ENCODE peak calls at places on chromosomes 11 and 22, in eight cellular contexts. C is body of pancreas, J is Peyer's patch, X is vagina, K is NB4, O is sigmoid colon, L is A549, R is right lobe of liver. E is an unnamed sample.

GRCh38 chr11:3134218-3134621 is 30.9 kb downstream of the OSBPL5 start:
- DNase-seq in C (no peak), J (no peak), X (no peak), K (no peak), O (peak), L (no peak), R (peak), E (no peak)

GRCh38 chr11:96508861-96509260 is 119.0 kb downstream of the JRKL start:
- DNase-seq in C (no peak), J (no peak), X (no peak), K (no peak), O (no peak), L (no peak), R (no peak), E (no peak)

GRCh38 chr22:44723801-44724200 is 21.8 kb downstream of the PRR5 start:
- DNase-seq in C (no peak), J (no peak), X (no peak), K (peak), O (no peak), L (peak), R (no peak), E (peak)

GRCh38 chr11:2775626-2776350 is 76.0 kb upstream of the KCNQ1OT1 start:
- DNase-seq in C (no peak), J (peak), X (peak), K (no peak), O (peak), L (no peak), R (peak), E (no peak)

GRCh38 chr11:102757823-102758549 is 22.4 kb downstream of the MMP10 start:
- DNase-seq in C (no peak), J (no peak), X (no peak), K (peak), O (no peak), L (no peak), R (no peak), E (no peak)

GRCh38 chr11:116357769-116358544 is 414.8 kb downstream of the BUD13 start:
- DNase-seq in C (no peak), J (peak), X (no peak), K (peak), O (no peak), L (peak), R (no peak), E (peak)

GRCh38 chr11:10303558-10304363 is 1.1 kb upstream of the ADM start:
- DNase-seq in C (peak), J (peak), X (no peak), K (peak), O (no peak), L (peak), R (peak), E (peak)

GRCh38 chr11:57776101-57776511 is 14.5 kb downstream of the CTNND1 start:
- DNase-seq in C (no peak), J (no peak), X (no peak), K (no peak), O (no peak), L (no peak), R (no peak), E (no peak)

GRCh38 chr11:72354356-72355115 is 79.8 kb downstream of the CLPB start:
- DNase-seq in C (no peak), J (no peak), X (no peak), K (no peak), O (no peak), L (peak), R (no peak), E (no peak)

GRCh38 chr11:69867076-69868002 is 48.1 kb upstream of the FGF3 start:
- DNase-seq in C (peak), J (peak), X (no peak), K (no peak), O (no peak), L (no peak), R (peak), E (no peak)

GRCh38 chr11:91907225-91907624 is 317.4 kb upstream of the FAT3 start:
- DNase-seq in C (no peak), J (no peak), X (no peak), K (no peak), O (no peak), L (no peak), R (no peak), E (no peak)

GRCh38 chr11:62602141-62603071 is 741 bp upstream of the MTA2 start:
- DNase-seq in C (peak), J (peak), X (no peak), K (no peak), O (peak), L (peak), R (peak), E (peak)
- TF ChIP-seq POLR2A in C (no peak), J (no peak), X (no peak), K (no peak), O (no peak), L (no peak), R (no peak), E (no peak)

GRCh38 chr11:43360361-43361032 is 1.8 kb downstream of the TTC17 start:
- DNase-seq in C (no peak), J (no peak), X (no peak), K (peak), O (no peak), L (no peak), R (no peak), E (peak)

GRCh38 chr11:43358308-43358669 is 431 bp upstream of the TTC17 start:
- DNase-seq in C (no peak), J (no peak), X (no peak), K (no peak), O (no peak), L (no peak), R (no peak), E (peak)

GRCh38 chr11:43359432-43359818 is 705 bp downstream of the TTC17 start:
- DNase-seq in C (no peak), J (no peak), X (no peak), K (no peak), O (no peak), L (peak), R (no peak), E (peak)

GRCh38 chr11:43354311-43354710 is 4.4 kb upstream of the TTC17 start:
- DNase-seq in C (no peak), J (no peak), X (no peak), K (no peak), O (no peak), L (no peak), R (no peak), E (no peak)

GRCh38 chr11:43358670-43359431 is at the start of gene TTC17:
- DNase-seq in C (peak), J (peak), X (peak), K (peak), O (peak), L (peak), R (peak), E (peak)
- TF ChIP-seq POLR2A in C (peak), J (peak), X (no peak), K (peak), O (peak), L (peak), R (peak), E (peak)

DNA sequence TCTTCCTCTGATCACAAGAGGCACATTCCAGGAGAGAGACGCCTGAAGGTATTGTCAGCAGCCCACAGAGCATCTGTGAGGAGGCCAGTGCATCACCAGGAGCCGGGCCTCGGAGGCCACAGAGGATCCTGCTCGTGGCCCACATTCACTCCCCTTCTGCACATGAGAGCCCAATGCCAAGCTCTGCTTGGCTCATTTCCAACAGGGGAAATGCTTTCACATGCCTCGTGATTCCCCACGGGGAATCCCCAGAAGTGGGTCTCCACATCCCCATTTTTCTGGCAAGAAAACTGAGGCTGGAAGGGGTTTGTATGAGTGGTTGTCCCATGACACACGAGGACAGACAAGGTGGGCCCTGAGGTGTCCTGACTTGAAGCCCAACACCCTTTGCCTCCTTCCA is 34.4 kb downstream of the TP53I11 start:
- DNase-seq in C (no peak), J (no peak), X (no peak), K (no peak), O (no peak), L (no peak), R (no peak), E (no peak)
- TF ChIP-seq POLR2A in C (no peak), J (no peak), X (no peak), K (no peak), O (no peak), L (no peak), R (no peak), E (no peak)

GRCh38 chr11:43648888-43649287 is 31.6 kb upstream of the HSD17B12 start:
- DNase-seq in C (no peak), J (no peak), X (no peak), K (no peak), O (no peak), L (no peak), R (no peak), E (no peak)

GRCh38 chr11:43646767-43647166 is 33.8 kb upstream of the HSD17B12 start:
- DNase-seq in C (no peak), J (no peak), X (no peak), K (no peak), O (no peak), L (no peak), R (no peak), E (no peak)

GRCh38 chr11:43639920-43640319 is 40.6 kb upstream of the HSD17B12 start:
- DNase-seq in C (no peak), J (no peak), X (no peak), K (no peak), O (no peak), L (no peak), R (no peak), E (no peak)

GRCh38 chr11:43644626-43645299 is 35.8 kb upstream of the HSD17B12 start:
- DNase-seq in C (no peak), J (no peak), X (no peak), K (peak), O (no peak), L (no peak), R (no peak), E (peak)

DNA sequence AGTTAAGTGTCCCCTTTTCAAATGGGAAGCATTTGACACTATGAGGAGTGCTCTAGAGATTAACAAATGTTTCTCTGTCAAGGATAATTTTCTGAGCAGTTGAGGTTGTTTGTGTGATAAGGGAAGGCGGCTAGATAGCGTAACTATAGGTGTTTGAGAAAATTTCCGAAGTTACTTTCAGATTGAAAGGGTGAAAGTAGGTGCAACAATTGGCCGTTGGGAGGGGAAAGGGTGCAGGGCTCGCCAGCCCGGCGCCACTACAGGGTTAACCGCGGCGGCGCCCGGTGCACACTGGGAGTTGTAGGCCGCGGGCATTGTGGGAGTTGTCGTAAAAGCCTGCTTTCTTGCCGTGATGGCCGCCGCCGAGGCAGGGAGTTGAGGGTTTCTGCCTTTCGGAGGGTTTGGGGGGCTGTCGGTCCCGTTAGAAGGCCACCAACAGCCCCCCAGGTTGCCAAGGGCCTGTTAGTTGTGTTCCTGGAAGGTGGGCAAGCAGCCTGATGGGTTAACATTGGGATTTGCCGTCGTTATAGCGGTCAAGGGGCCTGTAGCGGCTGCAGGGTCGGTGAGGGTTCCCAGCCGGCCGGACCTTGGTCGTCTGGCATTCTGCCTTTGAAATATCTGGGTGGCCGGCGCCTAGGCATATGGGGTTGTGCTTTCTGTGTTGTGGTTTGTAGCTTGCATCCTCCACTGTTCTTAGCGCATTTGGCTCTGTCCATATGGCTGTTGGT is 36.5 kb upstream of the HSD17B12 start:
- DNase-seq in C (peak), J (peak), X (no peak), K (peak), O (peak), L (peak), R (peak), E (peak)
- TF ChIP-seq POLR2A in C (no peak), J (no peak), X (no peak), K (peak), O (no peak), L (peak), R (peak), E (peak)

GRCh38 chr11:107953506-107953905 is 25.3 kb downstream of the RAB39A start:
- DNase-seq in C (no peak), J (no peak), X (no peak), K (no peak), O (no peak), L (no peak), R (no peak), E (no peak)
- TF ChIP-seq POLR2A in C (no peak), J (no peak), X (no peak), K (no peak), O (no peak), L (no peak), R (no peak), E (no peak)

DNA sequence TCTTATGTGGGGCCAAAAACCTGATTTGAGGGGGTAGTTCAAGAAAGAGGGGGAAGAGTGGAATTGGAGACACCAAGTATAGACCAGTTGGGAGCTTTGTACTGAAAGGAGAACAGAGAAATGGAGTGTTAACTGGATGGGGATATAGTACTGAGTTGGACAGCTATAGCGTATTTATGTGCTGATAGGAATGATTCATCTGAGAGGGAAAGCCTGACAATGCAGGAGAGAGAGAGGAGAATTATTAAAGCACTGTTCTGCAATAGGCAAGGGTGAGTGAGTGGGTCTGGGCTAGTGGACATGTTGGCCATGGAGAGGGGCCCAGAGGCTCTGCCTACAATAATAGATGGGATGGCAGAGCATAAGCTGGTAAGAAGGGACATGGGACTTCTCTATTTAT is 52.9 kb upstream of the PITPNB start:
- DNase-seq in C (no peak), J (no peak), X (no peak), K (no peak), O (no peak), L (no peak), R (no peak), E (no peak)
- TF ChIP-seq POLR2A in C (no peak), J (no peak), X (no peak), K (no peak), O (no peak), L (no peak), R (no peak), E (no peak)

GRCh38 chr11:33002143-33002542 is 13.5 kb upstream of the DEPDC7 start:
- DNase-seq in C (no peak), J (no peak), X (no peak), K (no peak), O (no peak), L (no peak), R (no peak), E (no peak)
- TF ChIP-seq POLR2A in C (no peak), J (no peak), X (no peak), K (no peak), O (no peak), L (no peak), R (no peak), E (no peak)

GRCh38 chr11:67379061-67380058 is 6.0 kb upstream of the CLCF1 start:
- DNase-seq in C (no peak), J (peak), X (no peak), K (no peak), O (no peak), L (peak), R (no peak), E (peak)
- TF ChIP-seq POLR2A in C (no peak), J (no peak), X (no peak), K (no peak), O (no peak), L (peak), R (no peak), E (no peak)

GRCh38 chr11:47766363-47767227 is 546 bp downstream of the FNBP4 start:
- DNase-seq in C (peak), J (peak), X (peak), K (peak), O (peak), L (peak), R (peak), E (peak)

GRCh38 chr11:47773882-47774281 is 6.7 kb upstream of the FNBP4 start:
- DNase-seq in C (no peak), J (no peak), X (no peak), K (no peak), O (no peak), L (no peak), R (no peak), E (no peak)

GRCh38 chr11:47765086-47765485 is 2.1 kb downstream of the FNBP4 start:
- DNase-seq in C (no peak), J (peak), X (no peak), K (no peak), O (no peak), L (no peak), R (no peak), E (peak)

GRCh38 chr11:47768090-47768620 is 1.0 kb upstream of the FNBP4 start:
- DNase-seq in C (peak), J (peak), X (peak), K (peak), O (peak), L (peak), R (peak), E (peak)
- TF ChIP-seq POLR2A in C (no peak), J (peak), X (no peak), K (no peak), O (peak), L (peak), R (peak), E (no peak)

E was measured in erythroblast.